ENCODE peak calls at places on chromosome X, in eight cellular contexts. D is HepG2, T is fibroblast of lung, P is H9, Y is GM12878, M is DND-41, L is H1, R is SK-N-SH. H is an unnamed sample. For H3K79me2, the result is how much of the 10 kb centered on the place peaks cover.

GRCh38 chrX:84186603-84187358 is 1.2 kb downstream of the RPS6KA6 start:
- DNase-seq in Y (no peak), R (no peak), D (no peak), P (peak), M (no peak), L (no peak), T (peak), H (peak)

GRCh38 chrX:18702362-18703195 is 4.9 kb upstream of the PPEF1 start:
- DNase-seq in M (no peak), R (no peak), T (peak), Y (no peak), L (no peak), D (no peak), P (no peak), H (no peak)

GRCh38 chrX:100645106-100645505 is 1.1 kb downstream of the SRPX2 start:
- DNase-seq in P (no peak), R (no peak), Y (no peak), M (no peak), L (no peak), T (no peak), D (no peak), H (peak)

GRCh38 chrX:72029473-72030411 is 102.0 kb downstream of the RTL5 start:
- DNase-seq in T (peak), L (no peak), D (peak), Y (no peak), R (peak), P (peak), M (no peak), H (peak)

GRCh38 chrX:48489892-48490291 is 13.9 kb downstream of the FTSJ1 start:
- DNase-seq in Y (no peak), T (no peak), P (no peak), D (no peak), R (no peak), M (no peak), L (no peak), H (no peak)

GRCh38 chrX:154013614-154014360 is 5.9 kb downstream of the IRAK1 start:
- DNase-seq in Y (no peak), D (no peak), L (no peak), R (peak), P (peak), T (peak), M (peak), H (no peak)

GRCh38 chrX:123859409-123859827 is 435 bp upstream of the XIAP start:
- DNase-seq in Y (peak), D (no peak), M (no peak), T (no peak), R (peak), L (no peak), P (no peak), H (no peak)

GRCh38 chrX:137187540-137187939 is 153.7 kb upstream of the GPR101 start:
- DNase-seq in T (no peak), R (no peak), L (no peak), Y (no peak), M (no peak), P (no peak), D (no peak), H (no peak)

GRCh38 chrX:9997524-9997923 is 30.4 kb downstream of the CLDN34 start:
- DNase-seq in M (no peak), P (no peak), T (no peak), D (no peak), L (no peak), R (no peak), Y (peak), H (no peak)

GRCh38 chrX:9992724-9993123 is 25.6 kb downstream of the CLDN34 start:
- DNase-seq in P (no peak), Y (no peak), T (no peak), L (no peak), D (no peak), R (no peak), M (no peak), H (no peak)

GRCh38 chrX:9995855-9996339 is 28.7 kb downstream of the CLDN34 start:
- DNase-seq in Y (no peak), L (peak), D (peak), P (peak), R (peak), T (peak), M (peak), H (peak)

GRCh38 chrX:10001496-10001895 is 34.3 kb downstream of the CLDN34 start:
- DNase-seq in D (no peak), Y (no peak), M (no peak), P (no peak), L (no peak), T (peak), R (no peak), H (no peak)

GRCh38 chrX:9997041-9997440 is 29.9 kb downstream of the CLDN34 start:
- DNase-seq in Y (no peak), D (no peak), M (no peak), P (no peak), T (no peak), L (no peak), R (no peak), H (no peak)
- H3K9ac ChIP-seq in Y (no peak), D (no peak), M (no peak), P (no peak), T (no peak), L (no peak), R (no peak), H (no peak)

GRCh38 chrX:23659339-23659738 is 8.0 kb upstream of the PRDX4 start:
- DNase-seq in D (no peak), M (no peak), R (no peak), Y (no peak), L (no peak), P (no peak), T (no peak), H (no peak)

GRCh38 chrX:23661671-23662070 is 5.6 kb upstream of the PRDX4 start:
- DNase-seq in P (no peak), L (no peak), T (peak), Y (no peak), M (no peak), D (no peak), R (no peak), H (no peak)

GRCh38 chrX:23662853-23663252 is 4.4 kb upstream of the PRDX4 start:
- DNase-seq in M (no peak), P (no peak), L (no peak), T (peak), D (no peak), R (no peak), Y (peak), H (peak)

GRCh38 chrX:23662187-23662586 is 5.1 kb upstream of the PRDX4 start:
- DNase-seq in R (no peak), Y (peak), M (no peak), L (no peak), P (no peak), D (no peak), T (no peak), H (no peak)

GRCh38 chrX:23660766-23661132 is 6.5 kb upstream of the PRDX4 start:
- DNase-seq in R (no peak), T (no peak), L (no peak), P (peak), D (no peak), M (no peak), Y (no peak), H (no peak)
- H3K79me2 ChIP-seq in R (under half), T (under half), L (under half), P (under half), D (under half), M (under half), Y (under half), H (under half)

DNA sequence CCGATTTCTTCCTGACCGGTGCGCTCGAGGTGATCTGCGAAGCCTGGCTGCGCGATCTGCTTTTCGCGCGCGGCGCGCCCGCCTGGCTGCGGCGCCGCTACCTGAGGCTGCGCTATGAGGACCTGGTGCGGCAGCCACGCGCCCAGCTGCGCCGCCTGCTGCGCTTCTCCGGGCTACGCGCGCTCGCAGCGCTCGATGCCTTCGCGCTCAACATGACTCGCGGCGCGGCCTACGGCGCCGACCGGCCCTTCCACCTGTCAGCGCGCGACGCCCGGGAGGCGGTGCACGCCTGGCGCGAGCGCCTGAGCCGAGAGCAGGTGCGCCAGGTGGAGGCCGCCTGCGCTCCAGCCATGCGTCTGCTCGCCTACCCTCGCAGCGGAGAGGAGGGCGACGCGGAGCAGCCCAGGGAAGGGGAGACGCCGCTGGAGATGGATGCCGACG is 1.4 kb downstream of the CHST7 start:
- DNase-seq in M (no peak), L (no peak), Y (no peak), T (no peak), R (peak), P (peak), D (no peak), H (peak)
- H3K9ac ChIP-seq in M (no peak), L (peak), Y (peak), T (peak), R (no peak), P (peak), D (peak), H (no peak)

GRCh38 chrX:109695637-109696036 is 37.4 kb downstream of the ACSL4 start:
- DNase-seq in R (no peak), P (no peak), L (no peak), Y (no peak), T (no peak), M (no peak), D (no peak), H (no peak)
- H3K79me2 ChIP-seq in R (half or more), P (under half), L (under half), Y (under half), T (half or more), M (half or more), D (half or more), H (half or more)